ENCODE peak calls at places on chromosomes 3 and 15, in seven cellular contexts. J is choroid plexus epithelial cell; W is stimulated activated CD4-positive, alpha-beta T cell treated with anti-CD3 and anti-CD28 coated beads, Interleukin-12 subunit alpha, Interleukin-12 subunit beta, amount 100 ng/mL, for 48 hours; B is NCI-H69; X is GM04504; F is neuronal stem cell; L is NCI-H510A treated with DMSO at 0.1 percent for 48 hours. K is an unnamed sample.

GRCh38 chr15:68402432-68403160 is 29.4 kb downstream of the ITGA11 start:
- DNase-seq in J (no peak), W (no peak), B (no peak), X (no peak), F (no peak), L (no peak), K (no peak)

GRCh38 chr15:75483961-75484360 is 32.5 kb upstream of the SIN3A start:
- DNase-seq in J (peak), W (no peak), B (no peak), X (no peak), F (no peak), L (no peak), K (no peak)

GRCh38 chr15:76517910-76518309 is 181.3 kb downstream of the ISL2 start:
- DNase-seq in J (peak), W (no peak), B (peak), X (no peak), F (no peak), L (no peak), K (no peak)

GRCh38 chr3:38031022-38031994 is 1.9 kb upstream of the PLCD1 start:
- DNase-seq in J (no peak), W (peak), B (peak), X (no peak), F (no peak), L (no peak), K (no peak)

GRCh38 chr3:139830817-139831216 is 104.2 kb upstream of the CLSTN2 start:
- DNase-seq in J (peak), W (no peak), B (peak), X (no peak), F (peak), L (no peak), K (no peak)

GRCh38 chr15:70096215-70096974 is 1.3 kb downstream of the TLE3 start:
- DNase-seq in J (peak), W (peak), B (peak), X (no peak), F (peak), L (no peak), K (peak)

GRCh38 chr15:95556866-95557225 is 773.7 kb upstream of the NR2F2 start:
- DNase-seq in J (peak), W (no peak), B (no peak), X (no peak), F (no peak), L (no peak), K (no peak)

GRCh38 chr15:67880651-67881182 is 40.9 kb upstream of the RNU6-1 start:
- DNase-seq in J (peak), W (no peak), B (peak), X (no peak), F (no peak), L (no peak), K (peak)

GRCh38 chr3:132726341-132726823 is 4.2 kb upstream of the NPHP3 start:
- DNase-seq in J (peak), W (no peak), B (peak), X (no peak), F (peak), L (peak), K (peak)

GRCh38 chr3:149179225-149179624 is 42.4 kb downstream of the CP start:
- DNase-seq in J (peak), W (no peak), B (no peak), X (peak), F (no peak), L (no peak), K (peak)

GRCh38 chr15:86164222-86164898 is 84.7 kb downstream of the AGBL1 start:
- DNase-seq in J (no peak), W (no peak), B (no peak), X (no peak), F (no peak), L (no peak), K (no peak)

GRCh38 chr3:115350606-115351005 is 203.5 kb upstream of the ZBTB20 start:
- DNase-seq in J (no peak), W (no peak), B (no peak), X (no peak), F (no peak), L (no peak), K (peak)

GRCh38 chr3:110711851-110712396 is 359.7 kb upstream of the NECTIN3 start:
- DNase-seq in J (peak), W (no peak), B (peak), X (no peak), F (no peak), L (no peak), K (peak)

GRCh38 chr15:60585743-60586708 is 107.1 kb upstream of the ICE2 start:
- DNase-seq in J (peak), W (no peak), B (peak), X (peak), F (peak), L (peak), K (peak)

GRCh38 chr3:197456271-197457091 is 99.3 kb downstream of the BDH1 start:
- DNase-seq in J (peak), W (peak), B (no peak), X (peak), F (peak), L (no peak), K (peak)

GRCh38 chr15:68693071-68693470 is 114.3 kb downstream of the CORO2B start:
- DNase-seq in J (peak), W (no peak), B (peak), X (peak), F (no peak), L (no peak), K (peak)